ENCODE peak calls at places on chromosomes 1 and 21, in six cellular contexts. G is stromal cell of bone marrow; Z is effector CD4-positive, alpha-beta T cell; F is NB4; C is SJSA1; N is NCI-H146. Y is an unnamed sample.

GRCh38 chr1:77412794-77413530 is 131.1 kb downstream of the AK5 start:
- DNase-seq in G (no peak), Z (no peak), F (peak), C (no peak), N (peak), Y (no peak)

GRCh38 chr1:23751050-23751814 is 8.0 kb downstream of the ELOA start:
- DNase-seq in G (no peak), Z (peak), F (peak), C (peak), N (peak), Y (peak)

GRCh38 chr1:20100632-20101355 is 18.5 kb downstream of the PLA2G2D start:
- DNase-seq in G (peak), Z (peak), F (peak), C (peak), N (peak), Y (peak)

GRCh38 chr1:59143824-59144223 is 153.1 kb upstream of the FGGY start:
- DNase-seq in G (no peak), Z (no peak), F (no peak), C (no peak), N (no peak), Y (no peak)

GRCh38 chr1:7650801-7651200 is 120.3 kb upstream of the VAMP3 start:
- DNase-seq in G (no peak), Z (no peak), F (no peak), C (no peak), N (peak), Y (no peak)

GRCh38 chr21:39489380-39489924 is 37.7 kb downstream of the SH3BGR start:
- DNase-seq in G (no peak), Z (no peak), F (peak), C (no peak), N (no peak), Y (no peak)

GRCh38 chr1:244792188-244792850 is 43.1 kb upstream of the COX20 start:
- DNase-seq in G (no peak), Z (no peak), F (no peak), C (no peak), N (no peak), Y (no peak)

GRCh38 chr21:42061195-42061865 is 9.8 kb upstream of the UMODL1 start:
- DNase-seq in G (no peak), Z (no peak), F (peak), C (no peak), N (no peak), Y (no peak)

GRCh38 chr1:44276006-44276405 is 62.7 kb downstream of the DMAP1 start:
- DNase-seq in G (peak), Z (no peak), F (peak), C (no peak), N (peak), Y (peak)

GRCh38 chr1:69138172-69138571 is 429.6 kb upstream of the LRRC7 start:
- DNase-seq in G (no peak), Z (no peak), F (no peak), C (no peak), N (no peak), Y (no peak)

GRCh38 chr1:155911156-155912055 is at the start of gene RIT1:
- DNase-seq in G (peak), Z (peak), F (peak), C (peak), N (peak), Y (peak)

GRCh38 chr1:43206721-43207228 is 34.6 kb downstream of the CFAP57 start:
- DNase-seq in G (peak), Z (no peak), F (no peak), C (peak), N (no peak), Y (peak)

GRCh38 chr1:56360021-56360420 is 219.3 kb downstream of the PLPP3 start:
- DNase-seq in G (no peak), Z (no peak), F (no peak), C (peak), N (no peak), Y (no peak)

GRCh38 chr1:85629532-85629920 is 49.0 kb downstream of the CCN1 start:
- DNase-seq in G (no peak), Z (no peak), F (no peak), C (no peak), N (no peak), Y (no peak)

GRCh38 chr1:221331263-221332183 is 410.4 kb downstream of the DUSP10 start:
- DNase-seq in G (no peak), Z (no peak), F (no peak), C (no peak), N (no peak), Y (no peak)

GRCh38 chr1:72281637-72282270 is 585 bp downstream of the NEGR1 start:
- DNase-seq in G (no peak), Z (no peak), F (no peak), C (no peak), N (peak), Y (no peak)

GRCh38 chr1:151680812-151681211 is 35.8 kb downstream of the CELF3 start:
- DNase-seq in G (peak), Z (no peak), F (no peak), C (peak), N (no peak), Y (peak)

GRCh38 chr1:87684786-87685185 is 356.1 kb downstream of the LMO4 start:
- DNase-seq in G (peak), Z (no peak), F (no peak), C (no peak), N (no peak), Y (no peak)

GRCh38 chr1:84721152-84721551 is 30.9 kb upstream of the SSX2IP start:
- DNase-seq in G (peak), Z (no peak), F (no peak), C (no peak), N (no peak), Y (peak)

GRCh38 chr1:10795305-10796021 is 983 bp downstream of the CASZ1 start:
- DNase-seq in G (no peak), Z (no peak), F (peak), C (no peak), N (no peak), Y (no peak)

GRCh38 chr1:99573431-99574217 is 72.3 kb upstream of the PALMD start:
- DNase-seq in G (no peak), Z (no peak), F (no peak), C (no peak), N (no peak), Y (no peak)

GRCh38 chr1:17567582-17567981 is 28.1 kb downstream of the ARHGEF10L start:
- DNase-seq in G (no peak), Z (no peak), F (no peak), C (no peak), N (no peak), Y (no peak)

GRCh38 chr21:43812957-43813730 is 23.8 kb downstream of the RRP1 start:
- DNase-seq in G (no peak), Z (no peak), F (no peak), C (no peak), N (no peak), Y (no peak)

GRCh38 chr1:43455205-43455889 is 1.6 kb upstream of the HYI start:
- DNase-seq in G (no peak), Z (no peak), F (no peak), C (no peak), N (no peak), Y (no peak)

GRCh38 chr1:34188418-34188817 is 11.7 kb downstream of the C1orf94 start:
- DNase-seq in G (no peak), Z (no peak), F (no peak), C (no peak), N (no peak), Y (no peak)

GRCh38 chr1:244860914-244861610 is 3.3 kb downstream of the HNRNPU start:
- DNase-seq in G (no peak), Z (no peak), F (no peak), C (no peak), N (no peak), Y (no peak)

GRCh38 chr1:26782521-26783212 is 5.1 kb upstream of the PIGV start:
- DNase-seq in G (no peak), Z (no peak), F (no peak), C (peak), N (no peak), Y (no peak)

GRCh38 chr1:204837440-204838084 is 33.1 kb upstream of the NFASC start:
- DNase-seq in G (peak), Z (no peak), F (peak), C (peak), N (no peak), Y (peak)

GRCh38 chr21:27061783-27062182 is 94.9 kb upstream of the ADAMTS5 start:
- DNase-seq in G (no peak), Z (no peak), F (no peak), C (no peak), N (no peak), Y (no peak)

GRCh38 chr1:25699501-25700089 is 83.0 kb downstream of the MAN1C1 start:
- DNase-seq in G (no peak), Z (no peak), F (no peak), C (no peak), N (peak), Y (no peak)

GRCh38 chr21:45894107-45894810 is 87.3 kb upstream of the COL6A1 start:
- DNase-seq in G (peak), Z (no peak), F (no peak), C (no peak), N (no peak), Y (peak)

GRCh38 chr1:115198938-115199337 is 109.6 kb upstream of the TSPAN2 start:
- DNase-seq in G (no peak), Z (no peak), F (no peak), C (no peak), N (no peak), Y (peak)

GRCh38 chr1:2865571-2866414 is 64.3 kb upstream of the TTC34 start:
- DNase-seq in G (no peak), Z (no peak), F (no peak), C (no peak), N (peak), Y (no peak)

Y was measured in HFFc6.